ENCODE peak calls at places on chromosomes 13 and 19, in five cellular contexts. X is stromal cell of bone marrow, U is colonic mucosa, Q is caudate nucleus, H is RPMI8226. Z is an unnamed sample.

GRCh38 chr19:49116544-49116943 is 2.4 kb downstream of the LIN7B start:
- DNase-seq in X (no peak), U (peak), Q (no peak), H (peak), Z (no peak)

GRCh38 chr19:963401-964022 is 20.6 kb upstream of the WDR18 start:
- DNase-seq in X (no peak), U (no peak), Q (no peak), H (no peak), Z (no peak)

GRCh38 chr13:44303681-44304432 is 69.8 kb upstream of the SERP2 start:
- DNase-seq in X (no peak), U (no peak), Q (no peak), H (no peak), Z (no peak)

GRCh38 chr19:28990522-28990921 is 222.4 kb downstream of the UQCRFS1 start:
- DNase-seq in X (no peak), U (no peak), Q (no peak), H (no peak), Z (no peak)

GRCh38 chr19:35349614-35350521 is 2.2 kb downstream of the FFAR1 start:
- DNase-seq in X (no peak), U (no peak), Q (no peak), H (no peak), Z (no peak)

GRCh38 chr13:84574851-84575250 is 692.6 kb upstream of the SLITRK1 start:
- DNase-seq in X (peak), U (no peak), Q (no peak), H (no peak), Z (no peak)

GRCh38 chr13:85853901-85854663 is 54.9 kb upstream of the SLITRK6 start:
- DNase-seq in X (no peak), U (no peak), Q (no peak), H (no peak), Z (no peak)

GRCh38 chr19:40611096-40611495 is 9.9 kb downstream of the LTBP4 start:
- DNase-seq in X (no peak), U (peak), Q (no peak), H (no peak), Z (no peak)

GRCh38 chr19:6866646-6867255 is 20.6 kb upstream of the ADGRE1 start:
- DNase-seq in X (no peak), U (no peak), Q (no peak), H (no peak), Z (no peak)

GRCh38 chr13:110346661-110347067 is 39.6 kb downstream of the COL4A2 start:
- DNase-seq in X (no peak), U (peak), Q (no peak), H (peak), Z (no peak)

GRCh38 chr13:97254809-97255208 is 32.7 kb downstream of the MBNL2 start:
- DNase-seq in X (peak), U (no peak), Q (no peak), H (no peak), Z (no peak)

GRCh38 chr13:76385606-76386005 is 500.6 kb downstream of the KCTD12 start:
- DNase-seq in X (peak), U (no peak), Q (no peak), H (no peak), Z (no peak)

GRCh38 chr13:23628250-23628649 is 58.0 kb downstream of the TNFRSF19 start:
- DNase-seq in X (no peak), U (no peak), Q (no peak), H (no peak), Z (no peak)

GRCh38 chr13:110499621-110500281 is 61.8 kb downstream of the RAB20 start:
- DNase-seq in X (peak), U (no peak), Q (no peak), H (no peak), Z (no peak)

GRCh38 chr19:3544054-3544376 is 5.0 kb downstream of the TEKTIP1 start:
- DNase-seq in X (no peak), U (no peak), Q (no peak), H (no peak), Z (no peak)

GRCh38 chr19:6891761-6892385 is 4.5 kb downstream of the ADGRE1 start:
- DNase-seq in X (no peak), U (no peak), Q (no peak), H (no peak), Z (no peak)

GRCh38 chr13:113955235-113955634 is 18.6 kb downstream of the C13orf46 start:
- DNase-seq in X (no peak), U (no peak), Q (no peak), H (no peak), Z (no peak)

GRCh38 chr13:60467098-60467497 is 70.1 kb downstream of the TDRD3 start:
- DNase-seq in X (no peak), U (no peak), Q (no peak), H (no peak), Z (no peak)

GRCh38 chr19:8305798-8306197 is 2.4 kb downstream of the CD320 start:
- DNase-seq in X (no peak), U (peak), Q (no peak), H (no peak), Z (no peak)

GRCh38 chr19:18772620-18773587 is 18.2 kb downstream of the COMP start:
- DNase-seq in X (no peak), U (no peak), Q (no peak), H (peak), Z (no peak)

GRCh38 chr19:33191501-33191900 is 2.6 kb upstream of the LRP3 start:
- DNase-seq in X (no peak), U (no peak), Q (no peak), H (no peak), Z (no peak)

GRCh38 chr13:48069573-48069972 is 25.3 kb downstream of the MED4 start:
- DNase-seq in X (no peak), U (no peak), Q (no peak), H (no peak), Z (no peak)

GRCh38 chr13:71577127-71577526 is 289.9 kb downstream of the DACH1 start:
- DNase-seq in X (no peak), U (no peak), Q (no peak), H (no peak), Z (no peak)

GRCh38 chr19:52086481-52086880 is 9.1 kb downstream of the ZNF841 start:
- DNase-seq in X (peak), U (no peak), Q (no peak), H (no peak), Z (no peak)

GRCh38 chr13:76707360-76707759 is 178.8 kb downstream of the KCTD12 start:
- DNase-seq in X (peak), U (no peak), Q (no peak), H (no peak), Z (no peak)

GRCh38 chr19:5397804-5398692 is 57.2 kb upstream of the ZNRF4 start:
- DNase-seq in X (no peak), U (no peak), Q (no peak), H (peak), Z (no peak)

GRCh38 chr13:95749545-95749944 is 72.6 kb downstream of the DNAJC3 start:
- DNase-seq in X (no peak), U (no peak), Q (no peak), H (no peak), Z (no peak)

GRCh38 chr13:48043789-48044503 is 6.4 kb downstream of the NUDT15 start:
- DNase-seq in X (peak), U (no peak), Q (no peak), H (no peak), Z (no peak)